ENCODE peak calls at places on chromosomes 6 and 20, in four cellular contexts. M is psoas muscle, Y is K562, R is hepatocyte. O is an unnamed sample. For H3K4me1, the result is how much of the 10 kb centered on the place peaks cover.

GRCh38 chr20:642398-643174 is 10.4 kb downstream of the SRXN1 start:
- DNase-seq in R (no peak), Y (peak), M (no peak), O (no peak)

GRCh38 chr6:105515054-105515453 is 112.2 kb upstream of the PREP start:
- DNase-seq in R (no peak), M (no peak), Y (no peak), O (no peak)

GRCh38 chr6:3769610-3770009 is 18.1 kb upstream of the PXDC1 start:
- DNase-seq in Y (no peak), M (no peak), R (no peak), O (no peak)

GRCh38 chr6:75757295-75757694 is 8.3 kb downstream of the MYO6 start:
- DNase-seq in Y (no peak), M (no peak), R (no peak), O (no peak)

GRCh38 chr20:56911946-56912345 is 282.8 kb downstream of the TFAP2C start:
- DNase-seq in M (no peak), Y (no peak), R (no peak), O (no peak)

GRCh38 chr6:41377071-41377470 is 41.7 kb downstream of the NCR2 start:
- DNase-seq in M (no peak), R (no peak), Y (no peak), O (no peak)

GRCh38 chr6:95636552-95637376 is 59.4 kb downstream of the MANEA start:
- DNase-seq in Y (no peak), R (no peak), M (no peak), O (no peak)

GRCh38 chr6:38567436-38567835 is 72.3 kb downstream of the BTBD9 start:
- DNase-seq in R (peak), Y (peak), M (peak), O (no peak)

GRCh38 chr20:19981091-19981490 is 36.1 kb upstream of the NAA20 start:
- DNase-seq in M (no peak), R (no peak), Y (no peak), O (no peak)

GRCh38 chr6:97465877-97466710 is 183.1 kb upstream of the MMS22L start:
- DNase-seq in Y (no peak), R (no peak), M (no peak), O (no peak)

GRCh38 chr6:46380152-46380807 is 111.0 kb downstream of the RCAN2 start:
- DNase-seq in R (no peak), Y (no peak), M (no peak), O (no peak)

GRCh38 chr6:138004423-138005287 is 102.6 kb downstream of the PERP start:
- DNase-seq in Y (peak), M (no peak), R (peak), O (peak)

GRCh38 chr20:51195419-51195901 is 172.6 kb upstream of the KCNG1 start:
- DNase-seq in M (no peak), R (no peak), Y (peak), O (no peak)

GRCh38 chr6:56869346-56869745 is 85.6 kb upstream of the BEND6 start:
- DNase-seq in R (no peak), M (no peak), Y (no peak), O (no peak)

GRCh38 chr6:116176596-116176995 is 50.7 kb upstream of the COL10A1 start:
- DNase-seq in Y (no peak), M (no peak), R (no peak), O (no peak)

GRCh38 chr20:61371501-61372150 is 119.6 kb downstream of the CDH4 start:
- DNase-seq in M (no peak), R (no peak), Y (no peak), O (no peak)

GRCh38 chr6:121443953-121444590 is 8.6 kb downstream of the GJA1 start:
- DNase-seq in Y (no peak), M (no peak), R (no peak), O (no peak)

GRCh38 chr6:74873911-74874310 is 331.9 kb downstream of the COL12A1 start:
- DNase-seq in R (peak), Y (no peak), M (no peak), O (no peak)

GRCh38 chr6:111750753-111751684 is 122.2 kb downstream of the FYN start:
- DNase-seq in Y (no peak), R (no peak), M (no peak), O (peak)
- H3K4me1 ChIP-seq in Y (under half), R (under half), M (under half), O (half or more)

GRCh38 chr6:69690986-69691385 is 105.8 kb downstream of the LMBRD1 start:
- DNase-seq in Y (no peak), R (no peak), M (no peak), O (no peak)

GRCh38 chr6:69699655-69700054 is 97.2 kb downstream of the LMBRD1 start:
- DNase-seq in R (no peak), M (no peak), Y (no peak), O (no peak)

GRCh38 chr6:69693749-69694148 is 103.1 kb downstream of the LMBRD1 start:
- DNase-seq in Y (no peak), R (no peak), M (no peak), O (no peak)

GRCh38 chr6:69696273-69696672 is 100.5 kb downstream of the LMBRD1 start:
- DNase-seq in R (no peak), M (no peak), Y (no peak), O (no peak)
- H3K4me3 ChIP-seq in R (no peak), M (no peak), Y (no peak), O (no peak)

GRCh38 chr20:15599961-15600360 is 973.3 kb downstream of the KIF16B start:
- DNase-seq in Y (no peak), R (no peak), M (no peak), O (no peak)
- H3K4me1 ChIP-seq in Y (under half), R (under half), M (under half), O (under half)

GRCh38 chr6:159982726-159983506 is 14.0 kb downstream of the IGF2R start:
- DNase-seq in M (no peak), Y (no peak), R (no peak), O (no peak)

GRCh38 chr6:159981591-159982245 is 12.8 kb downstream of the IGF2R start:
- DNase-seq in R (no peak), Y (peak), M (peak), O (peak)

GRCh38 chr6:159985296-159985940 is 16.5 kb downstream of the IGF2R start:
- DNase-seq in R (no peak), M (no peak), Y (no peak), O (no peak)

GRCh38 chr6:159984268-159984786 is 15.4 kb downstream of the IGF2R start:
- DNase-seq in Y (peak), R (no peak), M (peak), O (no peak)

DNA sequence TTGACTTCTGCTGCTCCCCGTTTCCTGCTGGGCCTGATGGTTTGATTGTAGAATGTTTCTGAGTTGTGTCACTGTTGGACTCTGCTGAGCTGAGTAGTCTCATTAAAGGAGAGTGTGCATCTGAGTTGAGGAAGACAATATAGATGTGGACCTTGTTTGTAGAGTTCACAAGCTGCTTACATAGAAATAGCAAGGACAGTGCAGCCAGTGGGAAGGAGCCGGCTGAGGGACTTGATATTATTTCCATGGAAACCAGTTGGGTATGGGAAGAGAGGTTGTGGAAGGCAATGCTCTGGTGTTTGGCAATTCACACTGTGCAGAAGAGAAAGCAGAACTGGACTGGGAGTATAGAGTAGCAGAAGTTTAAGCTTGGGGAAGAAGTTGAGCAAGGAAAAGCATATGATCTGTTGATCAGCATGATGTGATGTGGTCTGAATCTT is 14.8 kb downstream of the IGF2R start:
- DNase-seq in R (no peak), Y (no peak), M (no peak), O (no peak)
- H3K4me3 ChIP-seq in R (no peak), Y (no peak), M (peak), O (no peak)

DNA sequence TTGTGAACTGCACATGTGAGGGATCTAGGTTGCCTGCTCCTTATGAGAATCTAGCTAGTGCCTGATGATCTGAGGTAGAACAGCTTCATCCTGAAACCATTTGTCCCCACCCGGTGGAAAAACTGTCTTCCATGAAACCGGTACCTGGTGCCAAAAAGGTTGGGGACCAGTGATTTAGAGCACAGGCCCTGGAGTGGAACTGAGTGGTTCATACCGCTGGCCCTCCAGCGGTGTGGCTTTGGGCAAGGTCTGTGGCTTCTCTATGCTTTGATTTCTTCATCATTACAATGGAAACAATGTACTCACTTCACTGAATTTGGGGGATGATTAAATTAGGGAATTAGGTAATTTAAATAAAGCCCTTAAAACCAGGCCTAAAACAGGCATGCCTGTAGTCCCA is 36.3 kb downstream of the CD164 start:
- DNase-seq in R (no peak), M (no peak), Y (no peak), O (no peak)
- H3K4me1 ChIP-seq in R (under half), M (under half), Y (under half), O (under half)

GRCh38 chr6:147540075-147540474 is 31.6 kb downstream of the SAMD5 start:
- DNase-seq in Y (peak), M (no peak), R (no peak), O (no peak)
- H3K4me3 ChIP-seq in Y (no peak), M (no peak), R (no peak), O (no peak)

GRCh38 chr20:36462440-36463211 is 78.7 kb upstream of the MYL9 start:
- DNase-seq in Y (peak), M (peak), R (peak), O (no peak)
- H3K4me1 ChIP-seq in Y (half or more), M (half or more), R (half or more), O (half or more)

DNA sequence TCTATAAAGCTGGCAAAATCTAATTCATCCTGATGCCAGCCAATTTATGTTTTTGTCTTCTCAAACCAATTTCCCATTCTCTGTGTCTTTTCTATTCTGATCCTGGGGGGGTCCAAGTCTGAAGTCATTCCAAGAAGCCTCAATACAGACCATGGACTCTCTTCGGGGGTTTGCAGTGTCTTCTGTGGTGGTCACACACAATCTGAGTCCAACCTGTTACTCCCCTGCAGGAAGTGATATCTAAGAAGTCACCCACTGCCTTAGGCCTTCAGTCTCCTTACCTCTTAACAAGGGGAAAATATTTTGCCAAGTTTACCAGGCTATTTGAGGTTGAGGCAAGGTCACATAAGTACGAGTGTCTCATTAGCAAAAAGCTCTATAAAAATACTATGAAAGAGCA is 1.9 kb downstream of the TRIM26 start:
- DNase-seq in Y (no peak), R (no peak), M (no peak), O (no peak)
- H3K4me3 ChIP-seq in Y (no peak), R (no peak), M (peak), O (no peak)

GRCh38 chr20:36483919-36484808 is 57.2 kb upstream of the MYL9 start:
- DNase-seq in R (no peak), Y (no peak), M (peak), O (no peak)
- H3K4me1 ChIP-seq in R (under half), Y (under half), M (half or more), O (under half)